ENCODE peak calls at places on chromosomes 4 and X, in eight cellular contexts. One of them, this sample, is unnamed.

GRCh38 chr4:145679991-145680455 is at the start of gene C4orf51:
- DNase-seq in activated T-cell treated with anti-CD3 and anti-CD28 coated beads, Interleukin-2, amount 50 U/mL, for 72 hours: no peak
- DNase-seq in stimulated activated CD4-positive, alpha-beta T cell treated with anti-CD3 and anti-CD28 coated beads, Interleukin-2, amount 100 ng/mL, for 48 hours: no peak
- DNase-seq in EH: peak; percentile 67
- DNase-seq in activated CD4-positive, alpha-beta T cell treated with anti-CD3 and anti-CD28 coated beads for 4 hours: no peak
- DNase-seq in AG09319: peak; percentile 25
- DNase-seq in amniotic stem cell: peak; percentile 29
- DNase-seq in BJ: peak; percentile 27
- DNase-seq in this sample: no peak

GRCh38 chrX:41384041-41384705 is 50.2 kb downstream of the DDX3X start:
- DNase-seq in activated T-cell treated with anti-CD3 and anti-CD28 coated beads, Interleukin-2, amount 50 U/mL, for 72 hours: peak; percentile 77
- DNase-seq in AG09319: peak; percentile 53
- DNase-seq in amniotic stem cell: no peak
- DNase-seq in EH: peak; percentile 88
- DNase-seq in BJ: no peak
- DNase-seq in activated CD4-positive, alpha-beta T cell treated with anti-CD3 and anti-CD28 coated beads for 4 hours: peak; percentile 58
- DNase-seq in stimulated activated CD4-positive, alpha-beta T cell treated with anti-CD3 and anti-CD28 coated beads, Interleukin-2, amount 100 ng/mL, for 48 hours: peak; percentile 48
- DNase-seq in this sample: no peak

GRCh38 chr4:56728512-56728911 is 47.4 kb upstream of the HOPX start:
- DNase-seq in amniotic stem cell: no peak
- DNase-seq in AG09319: no peak
- DNase-seq in activated CD4-positive, alpha-beta T cell treated with anti-CD3 and anti-CD28 coated beads for 4 hours: no peak
- DNase-seq in BJ: peak; percentile 25
- DNase-seq in stimulated activated CD4-positive, alpha-beta T cell treated with anti-CD3 and anti-CD28 coated beads, Interleukin-2, amount 100 ng/mL, for 48 hours: no peak
- DNase-seq in activated T-cell treated with anti-CD3 and anti-CD28 coated beads, Interleukin-2, amount 50 U/mL, for 72 hours: no peak
- DNase-seq in EH: peak; percentile 96
- DNase-seq in this sample: no peak

GRCh38 chrX:109487640-109488039 is 5.8 kb upstream of the GUCY2F start:
- DNase-seq in EH: no peak
- DNase-seq in stimulated activated CD4-positive, alpha-beta T cell treated with anti-CD3 and anti-CD28 coated beads, Interleukin-2, amount 100 ng/mL, for 48 hours: no peak
- DNase-seq in activated T-cell treated with anti-CD3 and anti-CD28 coated beads, Interleukin-2, amount 50 U/mL, for 72 hours: no peak
- DNase-seq in activated CD4-positive, alpha-beta T cell treated with anti-CD3 and anti-CD28 coated beads for 4 hours: no peak
- DNase-seq in AG09319: no peak
- DNase-seq in amniotic stem cell: no peak
- DNase-seq in BJ: no peak
- DNase-seq in this sample: no peak

GRCh38 chr4:71974681-71975080 is 57.1 kb upstream of the NPFFR2 start:
- DNase-seq in stimulated activated CD4-positive, alpha-beta T cell treated with anti-CD3 and anti-CD28 coated beads, Interleukin-2, amount 100 ng/mL, for 48 hours: no peak
- DNase-seq in AG09319: no peak
- DNase-seq in amniotic stem cell: peak; percentile 3
- DNase-seq in BJ: no peak
- DNase-seq in activated T-cell treated with anti-CD3 and anti-CD28 coated beads, Interleukin-2, amount 50 U/mL, for 72 hours: no peak
- DNase-seq in EH: peak; percentile 35
- DNase-seq in activated CD4-positive, alpha-beta T cell treated with anti-CD3 and anti-CD28 coated beads for 4 hours: no peak
- DNase-seq in this sample: no peak

GRCh38 chr4:151195801-151196200 is 81.2 kb upstream of the PRSS48 start:
- DNase-seq in stimulated activated CD4-positive, alpha-beta T cell treated with anti-CD3 and anti-CD28 coated beads, Interleukin-2, amount 100 ng/mL, for 48 hours: no peak
- DNase-seq in BJ: peak; percentile 29
- DNase-seq in AG09319: no peak
- DNase-seq in EH: peak; percentile 68
- DNase-seq in amniotic stem cell: no peak
- DNase-seq in activated CD4-positive, alpha-beta T cell treated with anti-CD3 and anti-CD28 coated beads for 4 hours: no peak
- DNase-seq in activated T-cell treated with anti-CD3 and anti-CD28 coated beads, Interleukin-2, amount 50 U/mL, for 72 hours: no peak
- DNase-seq in this sample: no peak

GRCh38 chrX:108439961-108440696 is 491 bp downstream of the COL4A5 start:
- DNase-seq in stimulated activated CD4-positive, alpha-beta T cell treated with anti-CD3 and anti-CD28 coated beads, Interleukin-2, amount 100 ng/mL, for 48 hours: no peak
- DNase-seq in AG09319: no peak
- DNase-seq in BJ: no peak
- DNase-seq in EH: peak; percentile 42
- DNase-seq in activated CD4-positive, alpha-beta T cell treated with anti-CD3 and anti-CD28 coated beads for 4 hours: no peak
- DNase-seq in activated T-cell treated with anti-CD3 and anti-CD28 coated beads, Interleukin-2, amount 50 U/mL, for 72 hours: no peak
- DNase-seq in amniotic stem cell: no peak
- DNase-seq in this sample: no peak

GRCh38 chr4:175035907-175036306 is 117.7 kb downstream of the ADAM29 start:
- DNase-seq in activated CD4-positive, alpha-beta T cell treated with anti-CD3 and anti-CD28 coated beads for 4 hours: no peak
- DNase-seq in activated T-cell treated with anti-CD3 and anti-CD28 coated beads, Interleukin-2, amount 50 U/mL, for 72 hours: no peak
- DNase-seq in BJ: no peak
- DNase-seq in EH: peak; percentile 35
- DNase-seq in amniotic stem cell: peak; percentile 8
- DNase-seq in stimulated activated CD4-positive, alpha-beta T cell treated with anti-CD3 and anti-CD28 coated beads, Interleukin-2, amount 100 ng/mL, for 48 hours: no peak
- DNase-seq in AG09319: no peak
- DNase-seq in this sample: no peak

GRCh38 chr4:107270614-107271013 is 234.5 kb upstream of the DKK2 start:
- DNase-seq in stimulated activated CD4-positive, alpha-beta T cell treated with anti-CD3 and anti-CD28 coated beads, Interleukin-2, amount 100 ng/mL, for 48 hours: no peak
- DNase-seq in amniotic stem cell: no peak
- DNase-seq in AG09319: no peak
- DNase-seq in activated CD4-positive, alpha-beta T cell treated with anti-CD3 and anti-CD28 coated beads for 4 hours: no peak
- DNase-seq in BJ: no peak
- DNase-seq in activated T-cell treated with anti-CD3 and anti-CD28 coated beads, Interleukin-2, amount 50 U/mL, for 72 hours: no peak
- DNase-seq in EH: no peak
- DNase-seq in this sample: no peak

GRCh38 chrX:12563121-12563520 is 228.1 kb upstream of the PRPS2 start:
- DNase-seq in stimulated activated CD4-positive, alpha-beta T cell treated with anti-CD3 and anti-CD28 coated beads, Interleukin-2, amount 100 ng/mL, for 48 hours: no peak
- DNase-seq in AG09319: no peak
- DNase-seq in EH: peak; percentile 57
- DNase-seq in amniotic stem cell: no peak
- DNase-seq in BJ: no peak
- DNase-seq in activated T-cell treated with anti-CD3 and anti-CD28 coated beads, Interleukin-2, amount 50 U/mL, for 72 hours: no peak
- DNase-seq in activated CD4-positive, alpha-beta T cell treated with anti-CD3 and anti-CD28 coated beads for 4 hours: no peak
- DNase-seq in this sample: no peak

GRCh38 chr4:184262901-184263300 is 45.2 kb upstream of the ENPP6 start:
- DNase-seq in AG09319: no peak
- DNase-seq in EH: peak; percentile 38
- DNase-seq in activated CD4-positive, alpha-beta T cell treated with anti-CD3 and anti-CD28 coated beads for 4 hours: no peak
- DNase-seq in stimulated activated CD4-positive, alpha-beta T cell treated with anti-CD3 and anti-CD28 coated beads, Interleukin-2, amount 100 ng/mL, for 48 hours: no peak
- DNase-seq in activated T-cell treated with anti-CD3 and anti-CD28 coated beads, Interleukin-2, amount 50 U/mL, for 72 hours: no peak
- DNase-seq in BJ: no peak
- DNase-seq in amniotic stem cell: no peak
- DNase-seq in this sample: no peak

GRCh38 chr4:42627887-42628646 is 28.8 kb downstream of the ATP8A1 start:
- DNase-seq in BJ: no peak
- DNase-seq in stimulated activated CD4-positive, alpha-beta T cell treated with anti-CD3 and anti-CD28 coated beads, Interleukin-2, amount 100 ng/mL, for 48 hours: no peak
- DNase-seq in AG09319: no peak
- DNase-seq in activated CD4-positive, alpha-beta T cell treated with anti-CD3 and anti-CD28 coated beads for 4 hours: peak; percentile 32
- DNase-seq in amniotic stem cell: no peak
- DNase-seq in EH: no peak
- DNase-seq in activated T-cell treated with anti-CD3 and anti-CD28 coated beads, Interleukin-2, amount 50 U/mL, for 72 hours: peak; percentile 76
- DNase-seq in this sample: peak; percentile 27

GRCh38 chrX:68084765-68085164 is 348.5 kb downstream of the OPHN1 start:
- DNase-seq in activated T-cell treated with anti-CD3 and anti-CD28 coated beads, Interleukin-2, amount 50 U/mL, for 72 hours: no peak
- DNase-seq in BJ: peak; percentile 39
- DNase-seq in EH: peak; percentile 57
- DNase-seq in stimulated activated CD4-positive, alpha-beta T cell treated with anti-CD3 and anti-CD28 coated beads, Interleukin-2, amount 100 ng/mL, for 48 hours: no peak
- DNase-seq in AG09319: no peak
- DNase-seq in amniotic stem cell: no peak
- DNase-seq in activated CD4-positive, alpha-beta T cell treated with anti-CD3 and anti-CD28 coated beads for 4 hours: no peak
- DNase-seq in this sample: no peak

GRCh38 chrX:11437642-11438379 is 144.6 kb downstream of the AMELX start:
- DNase-seq in stimulated activated CD4-positive, alpha-beta T cell treated with anti-CD3 and anti-CD28 coated beads, Interleukin-2, amount 100 ng/mL, for 48 hours: no peak
- DNase-seq in activated CD4-positive, alpha-beta T cell treated with anti-CD3 and anti-CD28 coated beads for 4 hours: no peak
- DNase-seq in amniotic stem cell: peak; percentile 14
- DNase-seq in BJ: no peak
- DNase-seq in AG09319: peak; percentile 25
- DNase-seq in EH: peak; percentile 92
- DNase-seq in activated T-cell treated with anti-CD3 and anti-CD28 coated beads, Interleukin-2, amount 50 U/mL, for 72 hours: no peak
- DNase-seq in this sample: no peak

GRCh38 chrX:103310592-103311400 is at the start of gene BEX2:
- DNase-seq in stimulated activated CD4-positive, alpha-beta T cell treated with anti-CD3 and anti-CD28 coated beads, Interleukin-2, amount 100 ng/mL, for 48 hours: peak; percentile 70
- DNase-seq in AG09319: no peak
- DNase-seq in amniotic stem cell: no peak
- DNase-seq in activated CD4-positive, alpha-beta T cell treated with anti-CD3 and anti-CD28 coated beads for 4 hours: peak; percentile 82
- DNase-seq in EH: peak; percentile 7
- DNase-seq in activated T-cell treated with anti-CD3 and anti-CD28 coated beads, Interleukin-2, amount 50 U/mL, for 72 hours: peak; percentile 88
- DNase-seq in BJ: no peak
- DNase-seq in this sample: peak; percentile 70